ENCODE peak calls at places on chromosomes 12 and 14, in five cellular contexts. One of them, this sample, is unnamed.

GRCh38 chr14:56119221-56119967 is 1.2 kb downstream of the PELI2 start:
- DNase-seq in GM12864: no peak
- DNase-seq in GM10248: peak; percentile 26
- DNase-seq in GM13977: peak; percentile 26
- DNase-seq in tibial nerve: peak; percentile 37
- DNase-seq in this sample: peak; percentile 45

GRCh38 chr14:70857499-70857895 is 48.2 kb upstream of the MAP3K9 start:
- DNase-seq in GM12864: no peak
- DNase-seq in GM10248: no peak
- DNase-seq in GM13977: no peak
- DNase-seq in tibial nerve: no peak
- DNase-seq in this sample: no peak

GRCh38 chr12:110689601-110690430 is 901 bp upstream of the HVCN1 start:
- DNase-seq in GM12864: no peak
- DNase-seq in GM10248: peak; percentile 80
- DNase-seq in GM13977: peak; percentile 84
- DNase-seq in tibial nerve: peak; percentile 9
- DNase-seq in this sample: peak; percentile 84

GRCh38 chr12:116434155-116435065 is 124.8 kb upstream of the MAP1LC3B2 start:
- DNase-seq in GM12864: no peak
- DNase-seq in GM10248: no peak
- DNase-seq in GM13977: no peak
- DNase-seq in tibial nerve: peak; percentile 85
- DNase-seq in this sample: no peak

GRCh38 chr12:49907352-49907751 is 3.7 kb upstream of the FAIM2 start:
- DNase-seq in GM12864: no peak
- DNase-seq in GM10248: no peak
- DNase-seq in GM13977: no peak
- DNase-seq in tibial nerve: no peak
- DNase-seq in this sample: no peak

GRCh38 chr12:111056618-111057521 is 136.5 kb upstream of the MYL2 start:
- DNase-seq in GM12864: peak; percentile 46
- DNase-seq in GM10248: peak; percentile 68
- DNase-seq in GM13977: peak; percentile 69
- DNase-seq in tibial nerve: peak; percentile 5
- DNase-seq in this sample: peak; percentile 76

GRCh38 chr14:106442857-106443256 is 916.5 kb downstream of the TMEM121 start:
- DNase-seq in GM12864: no peak
- DNase-seq in GM10248: peak; percentile 6
- DNase-seq in GM13977: no peak
- DNase-seq in tibial nerve: no peak
- DNase-seq in this sample: peak; percentile 19

GRCh38 chr12:52521581-52522266 is 1.5 kb upstream of the KRT5 start:
- DNase-seq in GM12864: no peak
- DNase-seq in GM10248: no peak
- DNase-seq in GM13977: no peak
- DNase-seq in tibial nerve: no peak
- DNase-seq in this sample: no peak

GRCh38 chr12:104975621-104976343 is 10.3 kb upstream of the NOPCHAP1 start:
- DNase-seq in GM12864: no peak
- DNase-seq in GM10248: no peak
- DNase-seq in GM13977: no peak
- DNase-seq in tibial nerve: no peak
- DNase-seq in this sample: no peak

GRCh38 chr12:104973250-104973649 is 12.9 kb upstream of the NOPCHAP1 start:
- DNase-seq in GM12864: no peak
- DNase-seq in GM10248: no peak
- DNase-seq in GM13977: no peak
- DNase-seq in tibial nerve: no peak
- DNase-seq in this sample: no peak

GRCh38 chr12:104971276-104971675 is 13.2 kb upstream of the SLC41A2 start:
- DNase-seq in GM12864: no peak
- DNase-seq in GM10248: no peak
- DNase-seq in GM13977: no peak
- DNase-seq in tibial nerve: no peak
- DNase-seq in this sample: no peak

GRCh38 chr12:104974626-104975290 is 11.4 kb upstream of the NOPCHAP1 start:
- DNase-seq in GM12864: peak; percentile 94
- DNase-seq in GM10248: peak; percentile 63
- DNase-seq in GM13977: peak; percentile 56
- DNase-seq in tibial nerve: no peak
- DNase-seq in this sample: peak; percentile 53

DNA sequence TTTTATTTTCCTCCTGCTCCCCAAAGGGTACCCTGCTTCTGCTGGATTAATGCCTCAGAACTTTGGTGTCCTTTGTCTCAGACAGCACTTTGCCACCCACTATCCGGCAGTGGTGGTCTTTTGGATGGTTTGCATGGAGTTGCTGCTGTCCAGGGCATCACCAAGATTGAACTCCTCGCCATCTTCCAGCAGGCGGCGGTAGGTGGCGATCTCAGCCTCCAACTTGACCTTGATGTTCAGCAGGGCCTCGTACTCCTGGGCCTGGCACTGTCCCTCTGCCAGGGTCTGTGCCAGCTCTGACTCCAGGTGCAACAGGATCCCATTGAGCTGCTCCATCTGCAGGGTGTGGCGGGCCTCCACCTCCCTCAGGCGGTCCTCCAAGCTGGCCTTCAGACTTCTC is 9.4 kb upstream of the NOPCHAP1 start:
- DNase-seq in GM12864: no peak
- DNase-seq in GM10248: no peak
- DNase-seq in GM13977: no peak
- DNase-seq in tibial nerve: no peak
- DNase-seq in this sample: no peak
- TF ChIP-seq CTCF in GM12864: no peak
- TF ChIP-seq CTCF in GM10248: no peak
- TF ChIP-seq CTCF in GM13977: no peak
- TF ChIP-seq CTCF in tibial nerve: no peak
- TF ChIP-seq CTCF in this sample: no peak

GRCh38 chr14:105021656-105022275 is 883 bp upstream of the CDCA4 start:
- DNase-seq in GM12864: no peak
- DNase-seq in GM10248: no peak
- DNase-seq in GM13977: peak; percentile 53
- DNase-seq in tibial nerve: no peak
- DNase-seq in this sample: no peak
- TF ChIP-seq CTCF in GM12864: peak; percentile 28
- TF ChIP-seq CTCF in GM10248: peak; percentile 33
- TF ChIP-seq CTCF in GM13977: peak; percentile 36
- TF ChIP-seq CTCF in tibial nerve: no peak
- TF ChIP-seq CTCF in this sample: no peak

GRCh38 chr12:42320796-42321195 is 5.1 kb downstream of the ZCRB1 start:
- DNase-seq in GM12864: no peak
- DNase-seq in GM10248: no peak
- DNase-seq in GM13977: no peak
- DNase-seq in tibial nerve: no peak
- DNase-seq in this sample: no peak
- TF ChIP-seq CTCF in GM12864: no peak
- TF ChIP-seq CTCF in GM10248: no peak
- TF ChIP-seq CTCF in GM13977: no peak
- TF ChIP-seq CTCF in tibial nerve: no peak
- TF ChIP-seq CTCF in this sample: no peak

GRCh38 chr14:101055776-101056374 is 152.4 kb upstream of the RTL1 start:
- DNase-seq in GM12864: no peak
- DNase-seq in GM10248: no peak
- DNase-seq in GM13977: no peak
- DNase-seq in tibial nerve: no peak
- DNase-seq in this sample: no peak
- TF ChIP-seq CTCF in GM12864: no peak
- TF ChIP-seq CTCF in GM10248: no peak
- TF ChIP-seq CTCF in GM13977: no peak
- TF ChIP-seq CTCF in tibial nerve: no peak
- TF ChIP-seq CTCF in this sample: no peak

GRCh38 chr14:53152909-53153701 is at the start of gene DDHD1:
- DNase-seq in GM12864: peak; percentile 40
- DNase-seq in GM10248: peak; percentile 93
- DNase-seq in GM13977: peak; percentile 94
- DNase-seq in tibial nerve: peak; percentile 33
- DNase-seq in this sample: peak; percentile 94
- TF ChIP-seq CTCF in GM12864: no peak
- TF ChIP-seq CTCF in GM10248: no peak
- TF ChIP-seq CTCF in GM13977: no peak
- TF ChIP-seq CTCF in tibial nerve: no peak
- TF ChIP-seq CTCF in this sample: no peak

GRCh38 chr12:80313184-80313583 is 130.9 kb upstream of the PTPRQ start:
- DNase-seq in GM12864: no peak
- DNase-seq in GM10248: no peak
- DNase-seq in GM13977: no peak
- DNase-seq in tibial nerve: no peak
- DNase-seq in this sample: no peak
- TF ChIP-seq CTCF in GM12864: no peak
- TF ChIP-seq CTCF in GM10248: no peak
- TF ChIP-seq CTCF in GM13977: no peak
- TF ChIP-seq CTCF in tibial nerve: no peak
- TF ChIP-seq CTCF in this sample: no peak

GRCh38 chr14:75518625-75519024 is 3.6 kb upstream of the BATF start:
- DNase-seq in GM12864: peak; percentile 69
- DNase-seq in GM10248: no peak
- DNase-seq in GM13977: peak; percentile 32
- DNase-seq in tibial nerve: no peak
- DNase-seq in this sample: peak; percentile 41
- TF ChIP-seq CTCF in GM12864: peak; percentile 87
- TF ChIP-seq CTCF in GM10248: peak; percentile 57
- TF ChIP-seq CTCF in GM13977: peak; percentile 64
- TF ChIP-seq CTCF in tibial nerve: no peak
- TF ChIP-seq CTCF in this sample: peak; percentile 49

GRCh38 chr12:131115766-131116165 is 162.1 kb downstream of the ADGRD1 start:
- DNase-seq in GM12864: no peak
- DNase-seq in GM10248: no peak
- DNase-seq in GM13977: no peak
- DNase-seq in tibial nerve: no peak
- DNase-seq in this sample: no peak

GRCh38 chr12:131114942-131115584 is 161.4 kb downstream of the ADGRD1 start:
- DNase-seq in GM12864: no peak
- DNase-seq in GM10248: no peak
- DNase-seq in GM13977: no peak
- DNase-seq in tibial nerve: peak; percentile 41
- DNase-seq in this sample: no peak

GRCh38 chr12:131117438-131118245 is 163.9 kb downstream of the ADGRD1 start:
- DNase-seq in GM12864: no peak
- DNase-seq in GM10248: no peak
- DNase-seq in GM13977: no peak
- DNase-seq in tibial nerve: no peak
- DNase-seq in this sample: no peak

GRCh38 chr12:131118366-131118765 is 164.7 kb downstream of the ADGRD1 start:
- DNase-seq in GM12864: no peak
- DNase-seq in GM10248: no peak
- DNase-seq in GM13977: no peak
- DNase-seq in tibial nerve: no peak
- DNase-seq in this sample: no peak

DNA sequence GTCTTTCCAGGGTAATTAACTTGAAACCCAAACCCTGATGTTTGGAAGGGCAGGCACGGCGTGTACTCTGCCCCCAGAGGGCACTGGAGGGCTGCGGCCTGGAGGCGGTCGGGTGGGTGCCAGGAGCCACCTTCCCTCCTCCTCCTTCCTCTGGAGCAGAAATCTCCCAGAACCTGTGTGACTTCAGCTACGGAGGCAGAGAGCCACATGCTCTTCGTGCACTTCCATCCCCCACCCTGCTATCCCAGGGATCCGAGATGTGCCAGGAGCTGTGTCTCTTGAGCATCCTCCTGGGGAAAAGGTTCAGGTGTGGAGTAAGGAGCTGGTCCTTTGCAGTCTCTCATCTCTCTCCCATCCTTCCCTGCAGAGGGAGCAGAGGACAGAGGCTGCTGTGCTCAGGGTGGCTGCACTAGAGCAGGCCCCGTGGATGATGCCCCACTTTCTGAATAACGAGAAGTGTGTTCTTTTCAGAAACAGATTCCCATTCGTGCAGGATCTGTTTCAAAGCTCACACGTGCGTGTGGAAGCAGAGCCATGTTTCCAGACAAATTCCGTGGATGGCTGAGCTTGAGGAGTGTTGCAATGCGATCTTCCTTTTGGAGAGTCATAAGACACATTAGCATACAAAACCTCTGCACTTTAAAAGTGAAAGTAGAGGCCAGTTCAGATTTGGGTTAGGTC is 162.9 kb downstream of the ADGRD1 start:
- DNase-seq in GM12864: no peak
- DNase-seq in GM10248: no peak
- DNase-seq in GM13977: no peak
- DNase-seq in tibial nerve: peak; percentile 61
- DNase-seq in this sample: no peak
- TF ChIP-seq CTCF in GM12864: peak; percentile 44
- TF ChIP-seq CTCF in GM10248: peak; percentile 28
- TF ChIP-seq CTCF in GM13977: peak; percentile 36
- TF ChIP-seq CTCF in tibial nerve: peak; percentile 54
- TF ChIP-seq CTCF in this sample: no peak